ENCODE peak calls at places on chromosome 10, in seven cellular contexts. N, P, D, C, W, H and A are unnamed samples.

GRCh38 chr10:79333513-79333912 is 13.8 kb upstream of the PPIF start:
- DNase-seq in N (no peak), P (no peak), D (no peak), C (no peak), W (no peak), H (no peak), A (no peak)

GRCh38 chr10:45135836-45136235 is 135.1 kb downstream of the ZNF22 start:
- DNase-seq in N (no peak), P (no peak), D (no peak), C (no peak), W (no peak), H (no peak), A (no peak)

GRCh38 chr10:75395171-75395954 is 6.2 kb downstream of the ZNF503 start:
- DNase-seq in N (peak), P (peak), D (peak), C (no peak), W (no peak), H (no peak), A (peak)

GRCh38 chr10:23686722-23687121 is 247.8 kb downstream of the OTUD1 start:
- DNase-seq in N (no peak), P (no peak), D (no peak), C (no peak), W (no peak), H (no peak), A (no peak)

GRCh38 chr10:113566888-113567287 is 14.0 kb downstream of the HABP2 start:
- DNase-seq in N (no peak), P (no peak), D (no peak), C (no peak), W (no peak), H (no peak), A (no peak)

GRCh38 chr10:121792198-121792597 is 135.6 kb downstream of the ATE1 start:
- DNase-seq in N (no peak), P (no peak), D (peak), C (no peak), W (no peak), H (no peak), A (no peak)

GRCh38 chr10:77319557-77319956 is 318.1 kb downstream of the KCNMA1 start:
- DNase-seq in N (no peak), P (no peak), D (no peak), C (no peak), W (no peak), H (no peak), A (no peak)

GRCh38 chr10:124545756-124546369 is 84.2 kb downstream of the LHPP start:
- DNase-seq in N (no peak), P (no peak), D (no peak), C (no peak), W (no peak), H (no peak), A (no peak)

GRCh38 chr10:69086131-69086530 is 1.8 kb upstream of the SRGN start:
- DNase-seq in N (no peak), P (no peak), D (peak), C (no peak), W (no peak), H (no peak), A (no peak)

GRCh38 chr10:30091136-30091535 is 31.8 kb upstream of the JCAD start:
- DNase-seq in N (no peak), P (no peak), D (no peak), C (no peak), W (no peak), H (no peak), A (no peak)

GRCh38 chr10:30093303-30093967 is 34.0 kb upstream of the JCAD start:
- DNase-seq in N (no peak), P (no peak), D (no peak), C (peak), W (no peak), H (no peak), A (no peak)

GRCh38 chr10:30083934-30084333 is 24.5 kb upstream of the JCAD start:
- DNase-seq in N (no peak), P (no peak), D (no peak), C (no peak), W (no peak), H (no peak), A (no peak)

GRCh38 chr10:30092151-30092790 is 32.9 kb upstream of the JCAD start:
- DNase-seq in N (no peak), P (no peak), D (no peak), C (no peak), W (no peak), H (no peak), A (no peak)

GRCh38 chr10:30088178-30088577 is 28.8 kb upstream of the JCAD start:
- DNase-seq in N (no peak), P (no peak), D (no peak), C (no peak), W (no peak), H (no peak), A (no peak)
- TF ChIP-seq TAF1 in N (no peak), P (no peak), D (no peak), C (no peak), W (no peak), H (no peak), A (no peak)

GRCh38 chr10:132499367-132499685 is 38.3 kb upstream of the INPP5A start:
- DNase-seq in N (no peak), P (no peak), D (no peak), C (no peak), W (no peak), H (no peak), A (no peak)

GRCh38 chr10:132502544-132503300 is 34.9 kb upstream of the INPP5A start:
- DNase-seq in N (no peak), P (no peak), D (no peak), C (no peak), W (no peak), H (no peak), A (no peak)

GRCh38 chr10:132503581-132504421 is 33.8 kb upstream of the INPP5A start:
- DNase-seq in N (no peak), P (no peak), D (no peak), C (no peak), W (no peak), H (no peak), A (no peak)

GRCh38 chr10:132498562-132499366 is 38.8 kb upstream of the INPP5A start:
- DNase-seq in N (no peak), P (no peak), D (no peak), C (no peak), W (no peak), H (no peak), A (no peak)

DNA sequence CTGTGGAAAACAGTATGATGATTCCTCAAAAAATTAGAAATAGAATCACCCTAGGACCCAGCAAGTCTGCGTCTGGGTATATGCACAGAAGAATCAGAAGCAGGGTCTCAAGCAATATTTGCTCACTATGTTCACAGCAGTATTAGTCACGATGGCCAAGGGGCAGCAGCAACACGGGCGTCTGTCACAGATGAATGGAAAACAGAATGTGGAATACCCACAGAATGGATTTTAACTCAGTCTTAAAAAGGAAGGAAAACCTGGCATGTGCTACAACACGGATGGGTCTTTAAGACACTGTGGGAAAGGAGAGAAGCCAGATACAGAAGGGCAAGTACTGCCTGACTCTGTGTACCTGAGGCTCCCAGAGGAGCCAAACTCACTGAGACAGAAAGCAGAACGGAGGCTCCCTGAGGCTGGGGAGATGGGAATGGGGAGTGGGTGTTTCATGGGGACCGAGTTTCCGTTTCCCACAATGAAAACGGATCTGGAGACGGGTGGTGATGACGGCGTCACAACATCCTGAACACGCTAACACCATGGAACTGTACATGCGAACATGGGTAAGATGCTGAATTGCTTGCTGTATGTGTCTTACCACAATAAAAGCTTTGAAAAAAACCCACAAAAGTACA is 36.7 kb upstream of the INPP5A start:
- DNase-seq in N (no peak), P (no peak), D (no peak), C (no peak), W (no peak), H (no peak), A (no peak)
- TF ChIP-seq TAF1 in N (no peak), P (no peak), D (no peak), C (no peak), W (no peak), H (no peak), A (no peak)

GRCh38 chr10:102720775-102721301 is 6.4 kb downstream of the SFXN2 start:
- DNase-seq in N (no peak), P (no peak), D (no peak), C (no peak), W (no peak), H (no peak), A (no peak)
- TF ChIP-seq TAF1 in N (no peak), P (no peak), D (no peak), C (no peak), W (no peak), H (no peak), A (no peak)

GRCh38 chr10:58593008-58593407 is 80.3 kb downstream of the BICC1 start:
- DNase-seq in N (no peak), P (no peak), D (no peak), C (no peak), W (no peak), H (no peak), A (no peak)

GRCh38 chr10:58590924-58591323 is 78.3 kb downstream of the BICC1 start:
- DNase-seq in N (no peak), P (no peak), D (no peak), C (no peak), W (no peak), H (no peak), A (no peak)

GRCh38 chr10:58588673-58589265 is 76.1 kb downstream of the BICC1 start:
- DNase-seq in N (no peak), P (no peak), D (peak), C (no peak), W (no peak), H (no peak), A (no peak)

GRCh38 chr10:58587676-58588075 is 75.0 kb downstream of the BICC1 start:
- DNase-seq in N (no peak), P (no peak), D (no peak), C (no peak), W (no peak), H (no peak), A (no peak)

DNA sequence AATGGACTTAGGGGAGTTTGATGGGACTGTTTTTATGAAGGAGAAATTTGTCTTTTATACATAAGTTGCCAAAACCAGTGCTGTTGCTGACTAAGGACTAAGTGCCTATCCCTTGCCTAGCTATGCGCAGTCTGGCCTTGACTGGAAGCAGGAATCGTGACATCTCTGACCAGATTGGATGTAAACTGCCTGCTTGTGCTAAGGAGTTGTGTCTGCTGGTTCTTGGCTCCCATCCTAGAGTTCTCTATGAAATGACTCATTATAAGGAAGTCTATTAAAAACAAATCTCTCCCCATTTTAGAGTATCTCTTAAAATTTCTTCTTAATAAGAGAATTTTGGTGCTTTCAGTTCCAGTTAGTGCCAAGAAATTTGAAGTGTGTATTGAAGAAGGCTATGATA is 77.5 kb downstream of the BICC1 start:
- DNase-seq in N (peak), P (no peak), D (no peak), C (no peak), W (no peak), H (no peak), A (no peak)
- TF ChIP-seq TAF1 in N (no peak), P (no peak), D (no peak), C (no peak), W (no peak), H (no peak), A (no peak)

GRCh38 chr10:105192146-105192545 is 551.1 kb downstream of the SORCS3 start:
- DNase-seq in N (no peak), P (no peak), D (no peak), C (no peak), W (no peak), H (no peak), A (no peak)
- TF ChIP-seq TAF1 in N (no peak), P (no peak), D (no peak), C (no peak), W (no peak), H (no peak), A (no peak)

GRCh38 chr10:126205482-126206210 is 182.6 kb downstream of the ADAM12 start:
- DNase-seq in N (no peak), P (no peak), D (no peak), C (no peak), W (no peak), H (no peak), A (no peak)

GRCh38 chr10:126207313-126207771 is 180.9 kb downstream of the ADAM12 start:
- DNase-seq in N (no peak), P (no peak), D (no peak), C (no peak), W (no peak), H (no peak), A (no peak)

GRCh38 chr10:126212653-126213052 is 175.6 kb downstream of the ADAM12 start:
- DNase-seq in N (no peak), P (no peak), D (no peak), C (no peak), W (no peak), H (no peak), A (no peak)

GRCh38 chr10:126208736-126209317 is 179.4 kb downstream of the ADAM12 start:
- DNase-seq in N (no peak), P (no peak), D (no peak), C (no peak), W (no peak), H (no peak), A (no peak)

DNA sequence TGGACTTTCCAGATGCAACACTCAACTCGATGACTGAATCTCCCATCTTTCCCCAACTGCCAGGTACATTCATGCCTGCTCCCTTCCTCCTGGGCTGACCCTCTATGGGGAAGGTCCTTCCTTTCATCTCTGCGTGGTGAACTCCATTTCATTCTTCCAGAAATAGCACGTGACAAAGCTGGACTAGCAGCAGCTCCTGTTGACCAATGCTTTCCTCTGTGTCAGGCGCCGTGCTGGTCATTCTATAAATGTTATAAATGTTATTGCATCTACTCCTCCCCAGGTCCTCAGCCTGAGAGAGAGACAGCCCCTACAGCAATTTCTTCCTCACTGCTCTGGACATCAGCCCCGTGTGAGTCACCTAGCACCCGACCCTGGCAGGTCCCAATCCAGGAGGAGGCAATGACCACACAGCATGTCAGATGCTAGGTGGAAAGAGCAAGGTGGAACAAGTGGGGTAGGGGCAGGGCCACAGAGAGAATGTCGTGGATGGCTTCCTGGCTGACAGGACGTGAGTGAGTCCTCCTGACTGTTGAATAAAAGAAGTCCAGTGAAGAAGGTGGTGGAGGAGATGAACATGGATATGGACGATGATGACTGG is 178.1 kb downstream of the ADAM12 start:
- DNase-seq in N (no peak), P (no peak), D (no peak), C (no peak), W (no peak), H (no peak), A (no peak)
- TF ChIP-seq TAF1 in N (no peak), P (no peak), D (no peak), C (no peak), W (no peak), H (no peak), A (no peak)

DNA sequence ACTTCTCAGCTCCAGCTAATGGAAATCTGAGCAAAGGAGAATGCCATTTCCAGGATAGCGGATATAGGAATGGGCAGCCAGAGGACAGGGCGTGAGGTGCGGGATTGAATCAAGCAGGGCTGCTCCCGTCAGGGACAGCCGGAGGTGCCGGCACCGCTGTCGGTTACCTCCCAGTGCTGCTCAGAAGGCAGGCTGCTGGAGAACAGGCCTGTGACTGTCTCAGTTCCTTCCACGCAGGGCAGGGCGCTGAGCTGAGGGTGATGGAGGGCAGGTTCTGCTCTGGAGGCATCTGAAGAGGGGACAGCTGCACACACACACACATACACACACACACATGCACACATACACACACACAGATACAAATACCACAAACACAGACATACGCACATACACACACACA is 111.1 kb downstream of the DOCK1 start:
- DNase-seq in N (no peak), P (no peak), D (no peak), C (no peak), W (no peak), H (no peak), A (no peak)
- TF ChIP-seq TAF1 in N (no peak), P (no peak), D (no peak), C (no peak), W (no peak), H (no peak), A (no peak)

DNA sequence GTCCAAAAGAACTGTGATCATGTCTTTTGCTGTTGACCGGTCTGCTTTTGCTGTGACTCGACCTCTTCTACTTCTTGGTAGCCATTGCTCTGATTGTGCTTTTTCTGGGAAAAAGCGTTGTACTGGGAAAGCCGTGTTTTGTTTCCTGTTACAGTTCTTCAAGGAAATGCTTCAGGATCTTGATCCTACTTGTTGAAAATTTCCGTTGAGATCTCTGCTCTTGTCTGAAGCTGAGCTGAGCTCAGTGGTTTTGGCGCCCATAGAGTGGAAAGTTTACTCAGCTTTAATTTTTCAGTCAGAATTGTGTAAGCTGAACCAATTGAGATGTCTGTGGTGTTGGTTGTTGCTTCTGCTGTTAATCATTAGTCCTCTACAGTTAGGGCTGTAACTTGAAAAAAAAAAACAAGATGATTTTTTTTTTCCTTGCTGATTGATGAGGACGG is 302.2 kb downstream of the CCDC3 start:
- DNase-seq in N (no peak), P (no peak), D (no peak), C (peak), W (no peak), H (no peak), A (no peak)
- TF ChIP-seq TAF1 in N (no peak), P (no peak), D (no peak), C (no peak), W (no peak), H (no peak), A (no peak)

GRCh38 chr10:31758495-31758894 is 170.1 kb downstream of the ARHGAP12 start:
- DNase-seq in N (no peak), P (no peak), D (no peak), C (no peak), W (no peak), H (no peak), A (no peak)
- TF ChIP-seq TAF1 in N (no peak), P (no peak), D (no peak), C (no peak), W (no peak), H (no peak), A (no peak)

DNA sequence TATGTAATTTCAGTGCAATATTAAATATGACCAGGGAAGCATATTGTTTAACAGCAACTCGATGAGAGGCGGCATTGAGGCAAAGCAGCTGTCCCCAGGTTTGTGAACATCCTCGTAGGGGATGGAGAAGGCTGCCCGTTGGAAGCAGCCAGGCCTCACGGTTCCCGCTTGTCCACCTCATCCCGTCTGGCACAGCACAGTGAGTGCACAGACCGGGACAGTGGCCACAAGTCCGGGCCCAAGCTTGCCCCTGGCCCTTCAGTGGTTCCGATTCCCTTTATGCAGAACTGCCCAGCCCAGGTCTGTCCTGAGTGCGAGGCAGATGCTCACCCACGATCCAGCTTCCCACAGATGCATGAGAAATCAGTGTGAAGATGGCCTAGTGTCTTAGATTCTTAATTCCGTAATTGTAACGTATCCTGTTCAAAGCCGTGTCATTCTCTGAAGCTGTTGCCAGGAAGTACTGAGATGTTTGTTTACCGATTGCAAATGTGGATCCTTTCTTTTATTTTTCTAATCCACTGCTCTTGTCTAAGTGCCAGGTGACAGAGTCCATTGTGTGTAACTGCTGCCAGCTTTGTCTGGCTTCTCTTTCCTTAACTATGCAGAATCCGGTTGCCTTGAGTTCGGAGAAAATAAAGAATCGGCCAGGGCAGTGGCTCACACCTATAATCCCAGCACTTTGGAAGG is 35.5 kb downstream of the PFKP start:
- DNase-seq in N (no peak), P (no peak), D (no peak), C (peak), W (no peak), H (no peak), A (no peak)
- TF ChIP-seq TAF1 in N (no peak), P (no peak), D (no peak), C (no peak), W (no peak), H (no peak), A (no peak)